ENCODE peak calls at places on chromosomes 13 and 19, in five cellular contexts. One of them, this sample, is unnamed.
A peak's percentile ranks its signal among the peaks of the same experiment; 100 is the strongest.

GRCh38 chr13:95155093-95155492 is 146.2 kb downstream of the ABCC4 start:
- DNase-seq in tibial nerve: no peak
- DNase-seq in IMR-90: no peak
- DNase-seq in left ventricle myocardium inferior: no peak
- DNase-seq in A673: no peak
- DNase-seq in this sample: no peak

GRCh38 chr13:21823416-21823815 is 152.5 kb downstream of the FGF9 start:
- DNase-seq in tibial nerve: no peak
- DNase-seq in IMR-90: no peak
- DNase-seq in left ventricle myocardium inferior: no peak
- DNase-seq in A673: no peak
- DNase-seq in this sample: no peak

GRCh38 chr13:73466561-73466960 is 407.8 kb downstream of the KLF5 start:
- DNase-seq in tibial nerve: no peak
- DNase-seq in IMR-90: no peak
- DNase-seq in left ventricle myocardium inferior: no peak
- DNase-seq in A673: no peak
- DNase-seq in this sample: no peak

GRCh38 chr19:2042485-2043268 is 8.4 kb downstream of the MKNK2 start:
- DNase-seq in tibial nerve: no peak
- DNase-seq in IMR-90: no peak
- DNase-seq in left ventricle myocardium inferior: no peak
- DNase-seq in A673: no peak
- DNase-seq in this sample: no peak

GRCh38 chr13:40352385-40352778 is 314.1 kb downstream of the FOXO1 start:
- DNase-seq in tibial nerve: peak; percentile 28
- DNase-seq in IMR-90: no peak
- DNase-seq in left ventricle myocardium inferior: peak; percentile 36
- DNase-seq in A673: no peak
- DNase-seq in this sample: peak; percentile 37

GRCh38 chr19:2477141-2477710 is 1.3 kb downstream of the GADD45B start:
- DNase-seq in tibial nerve: no peak
- DNase-seq in IMR-90: peak; percentile 34
- DNase-seq in left ventricle myocardium inferior: peak; percentile 57
- DNase-seq in A673: no peak
- DNase-seq in this sample: no peak

GRCh38 chr13:47146136-47146535 is 249.3 kb upstream of the HTR2A start:
- DNase-seq in tibial nerve: no peak
- DNase-seq in IMR-90: peak; percentile 89
- DNase-seq in left ventricle myocardium inferior: no peak
- DNase-seq in A673: no peak
- DNase-seq in this sample: peak; percentile 47

GRCh38 chr13:25869941-25870340 is 181.9 kb downstream of the SHISA2 start:
- DNase-seq in tibial nerve: no peak
- DNase-seq in IMR-90: no peak
- DNase-seq in left ventricle myocardium inferior: no peak
- DNase-seq in A673: no peak
- DNase-seq in this sample: no peak

GRCh38 chr13:86563308-86563707 is 764.1 kb upstream of the SLITRK6 start:
- DNase-seq in tibial nerve: no peak
- DNase-seq in IMR-90: peak; percentile 75
- DNase-seq in left ventricle myocardium inferior: no peak
- DNase-seq in A673: peak; percentile 26
- DNase-seq in this sample: peak; percentile 34

DNA sequence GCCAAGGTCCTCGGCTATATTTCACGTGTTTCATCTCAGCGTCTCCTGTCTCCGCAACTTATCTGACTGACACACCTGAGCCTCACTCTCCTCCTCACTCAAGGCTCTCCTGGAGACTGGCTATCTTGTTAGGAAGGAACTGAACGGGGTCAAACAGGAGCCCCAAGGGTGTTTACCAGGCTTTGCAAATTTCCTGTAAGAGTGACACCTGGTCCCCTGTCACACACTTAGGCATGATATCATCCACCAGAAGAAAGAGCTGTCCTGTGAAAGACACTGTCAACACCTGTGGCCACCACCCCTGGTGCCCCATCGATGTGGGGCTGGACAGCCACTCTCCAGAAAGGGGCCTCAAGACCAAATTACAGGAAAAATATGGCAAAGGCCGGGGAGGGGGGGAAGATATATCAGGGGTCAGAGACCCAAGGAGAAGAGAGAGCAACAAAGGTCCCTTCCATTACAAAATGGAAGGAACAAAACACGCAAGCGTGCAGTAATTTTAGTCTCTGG is 2.9 kb downstream of the CD70 start:
- DNase-seq in tibial nerve: no peak
- DNase-seq in IMR-90: no peak
- DNase-seq in left ventricle myocardium inferior: no peak
- DNase-seq in A673: no peak
- DNase-seq in this sample: no peak
- H3K4me3 ChIP-seq in tibial nerve: no peak overlapping the region
- H3K4me3 ChIP-seq in IMR-90: no peak overlapping the region
- H3K4me3 ChIP-seq in left ventricle myocardium inferior: no peak overlapping the region
- H3K4me3 ChIP-seq in A673: peak overlapping the region; percentile 48
- H3K4me3 ChIP-seq in this sample: no peak overlapping the region

DNA sequence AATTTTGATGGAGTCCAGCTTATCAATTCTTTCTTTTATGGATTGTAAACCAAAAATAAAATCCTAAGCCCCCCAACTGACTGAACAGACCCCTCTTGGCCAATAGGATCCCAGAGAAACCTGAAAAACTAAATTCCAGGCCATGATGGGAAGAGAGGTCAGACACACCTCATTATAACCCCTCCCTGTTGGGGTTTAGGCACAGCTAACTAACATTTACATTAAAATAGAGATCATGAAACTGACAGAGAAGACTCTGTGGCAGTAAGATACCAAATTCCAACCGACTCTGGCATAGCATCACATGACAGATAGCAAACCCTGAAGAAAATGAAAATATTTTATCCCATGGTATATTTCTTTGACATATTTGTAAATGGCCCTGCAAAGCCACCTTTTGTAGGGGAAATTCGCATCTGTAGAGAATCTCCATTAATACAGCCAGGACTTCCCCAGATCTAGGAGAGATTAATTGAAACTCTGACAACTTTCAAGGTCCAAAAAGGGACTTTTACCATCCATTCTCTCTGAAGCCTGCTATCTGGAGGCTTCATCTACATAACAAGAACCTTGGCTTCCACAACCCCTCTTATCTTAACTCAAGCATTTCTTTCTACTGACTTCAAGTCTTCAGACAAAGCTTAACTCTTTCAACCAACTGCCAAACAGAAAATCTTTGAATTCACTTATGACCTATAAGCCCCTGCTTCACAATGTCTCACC is 27.0 kb upstream of the GAS6 start:
- DNase-seq in tibial nerve: no peak
- DNase-seq in IMR-90: no peak
- DNase-seq in left ventricle myocardium inferior: no peak
- DNase-seq in A673: no peak
- DNase-seq in this sample: no peak
- H3K4me3 ChIP-seq in tibial nerve: no peak overlapping the region
- H3K4me3 ChIP-seq in IMR-90: no peak overlapping the region
- H3K4me3 ChIP-seq in left ventricle myocardium inferior: no peak overlapping the region
- H3K4me3 ChIP-seq in A673: no peak overlapping the region
- H3K4me3 ChIP-seq in this sample: no peak overlapping the region

DNA sequence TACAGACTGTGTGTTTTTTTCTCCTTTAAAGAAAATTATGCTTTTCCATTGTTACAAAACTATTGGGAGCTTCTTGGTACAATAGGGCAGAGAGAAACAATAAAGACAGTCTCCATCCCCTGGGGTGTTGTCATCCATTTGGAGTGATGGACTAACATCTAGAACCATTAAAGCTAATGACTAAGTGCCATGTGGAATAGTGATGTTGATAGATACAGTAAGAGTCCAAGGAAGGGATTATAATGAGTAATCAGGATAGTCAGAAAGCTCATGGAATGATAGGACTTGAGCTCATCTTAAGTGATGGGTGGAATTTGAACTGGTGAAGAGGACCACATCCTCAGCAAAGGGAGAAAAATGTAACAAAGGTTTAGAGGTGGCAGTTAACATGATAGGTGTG is 24.1 kb upstream of the FRY start:
- DNase-seq in tibial nerve: no peak
- DNase-seq in IMR-90: peak; percentile 8
- DNase-seq in left ventricle myocardium inferior: no peak
- DNase-seq in A673: no peak
- DNase-seq in this sample: no peak
- H3K4me3 ChIP-seq in tibial nerve: no peak overlapping the region
- H3K4me3 ChIP-seq in IMR-90: no peak overlapping the region
- H3K4me3 ChIP-seq in left ventricle myocardium inferior: no peak overlapping the region
- H3K4me3 ChIP-seq in A673: no peak overlapping the region
- H3K4me3 ChIP-seq in this sample: no peak overlapping the region

GRCh38 chr13:51808811-51809210 is 4.8 kb upstream of the DHRS12 start:
- DNase-seq in tibial nerve: no peak
- DNase-seq in IMR-90: no peak
- DNase-seq in left ventricle myocardium inferior: no peak
- DNase-seq in A673: no peak
- DNase-seq in this sample: no peak
- H3K4me3 ChIP-seq in tibial nerve: no peak overlapping the region
- H3K4me3 ChIP-seq in IMR-90: no peak overlapping the region
- H3K4me3 ChIP-seq in left ventricle myocardium inferior: no peak overlapping the region
- H3K4me3 ChIP-seq in A673: no peak overlapping the region
- H3K4me3 ChIP-seq in this sample: no peak overlapping the region

GRCh38 chr13:109235901-109236300 is 550.5 kb downstream of the IRS2 start:
- DNase-seq in tibial nerve: no peak
- DNase-seq in IMR-90: no peak
- DNase-seq in left ventricle myocardium inferior: no peak
- DNase-seq in A673: no peak
- DNase-seq in this sample: no peak
- H3K4me3 ChIP-seq in tibial nerve: no peak overlapping the region
- H3K4me3 ChIP-seq in IMR-90: no peak overlapping the region
- H3K4me3 ChIP-seq in left ventricle myocardium inferior: no peak overlapping the region
- H3K4me3 ChIP-seq in A673: no peak overlapping the region
- H3K4me3 ChIP-seq in this sample: no peak overlapping the region

GRCh38 chr19:35529241-35530218 is 1.4 kb upstream of the SBSN start:
- DNase-seq in tibial nerve: no peak
- DNase-seq in IMR-90: no peak
- DNase-seq in left ventricle myocardium inferior: no peak
- DNase-seq in A673: no peak
- DNase-seq in this sample: no peak

GRCh38 chr19:35531291-35531690 is 2.0 kb upstream of the GAPDHS start:
- DNase-seq in tibial nerve: no peak
- DNase-seq in IMR-90: no peak
- DNase-seq in left ventricle myocardium inferior: no peak
- DNase-seq in A673: no peak
- DNase-seq in this sample: no peak

GRCh38 chr19:35534803-35535480 is 1.7 kb downstream of the GAPDHS start:
- DNase-seq in tibial nerve: no peak
- DNase-seq in IMR-90: no peak
- DNase-seq in left ventricle myocardium inferior: no peak
- DNase-seq in A673: no peak
- DNase-seq in this sample: no peak

GRCh38 chr19:35533822-35534521 is 716 bp downstream of the GAPDHS start:
- DNase-seq in tibial nerve: no peak
- DNase-seq in IMR-90: peak; percentile 57
- DNase-seq in left ventricle myocardium inferior: no peak
- DNase-seq in A673: no peak
- DNase-seq in this sample: no peak

DNA sequence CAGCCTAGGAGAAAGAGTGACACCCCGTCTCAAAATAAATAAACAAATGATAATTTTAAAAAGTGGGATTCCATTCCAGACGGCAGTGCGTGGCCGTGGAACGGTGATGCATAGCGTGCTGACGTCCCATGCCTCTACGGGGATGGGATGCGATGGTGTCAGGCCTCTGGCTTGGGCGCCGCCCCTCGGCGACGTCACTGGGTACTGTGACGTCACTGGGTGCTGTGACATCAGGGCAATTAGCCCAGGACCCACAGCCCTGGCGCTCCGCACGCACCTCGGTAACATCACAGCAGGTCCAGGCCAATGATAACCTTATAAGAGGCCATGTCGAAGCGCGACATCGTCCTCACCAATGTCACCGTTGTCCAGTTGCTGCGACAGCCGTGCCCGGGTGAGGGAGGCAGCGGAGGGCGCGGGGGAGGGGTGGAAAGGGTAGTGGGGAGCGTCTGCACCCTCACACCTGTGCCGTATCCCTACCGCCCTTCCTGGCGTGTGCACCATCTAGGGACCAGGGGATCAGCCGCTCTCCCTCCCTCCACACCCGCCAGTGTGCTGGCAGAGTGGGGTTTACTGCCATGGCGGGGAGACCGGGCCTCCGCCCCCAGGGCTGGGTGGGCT is at the start of gene GAPDHS:
- DNase-seq in tibial nerve: no peak
- DNase-seq in IMR-90: peak; percentile 43
- DNase-seq in left ventricle myocardium inferior: no peak
- DNase-seq in A673: no peak
- DNase-seq in this sample: no peak
- H3K4me3 ChIP-seq in tibial nerve: no peak within 1 kb of the TSS
- H3K4me3 ChIP-seq in IMR-90: no peak within 1 kb of the TSS
- H3K4me3 ChIP-seq in left ventricle myocardium inferior: no peak within 1 kb of the TSS
- H3K4me3 ChIP-seq in A673: no peak within 1 kb of the TSS
- H3K4me3 ChIP-seq in this sample: peak within 1 kb of the TSS; percentile 12

GRCh38 chr13:99959127-99959529 is 12.4 kb downstream of the ZIC5 start:
- DNase-seq in tibial nerve: no peak
- DNase-seq in IMR-90: no peak
- DNase-seq in left ventricle myocardium inferior: no peak
- DNase-seq in A673: no peak
- DNase-seq in this sample: no peak
- H3K4me3 ChIP-seq in tibial nerve: no peak overlapping the region
- H3K4me3 ChIP-seq in IMR-90: no peak overlapping the region
- H3K4me3 ChIP-seq in left ventricle myocardium inferior: no peak overlapping the region
- H3K4me3 ChIP-seq in A673: no peak overlapping the region
- H3K4me3 ChIP-seq in this sample: no peak overlapping the region

This sample was measured in skeletal muscle cell.